ENCODE peak calls at places on chromosomes 4 and X, in nine cellular contexts. F is HEK293T; N is kidney epithelial cell; B is lower leg skin; K is stimulated activated CD4-positive, alpha-beta T cell treated with anti-CD3 and anti-CD28 coated beads, Interleukin-1b, Interleukin-23, amount 100 ng/mL, for 24 hours; Q is GM12891; L is NCI-H1694 treated with DMSO at 0.1 percent for 48 hours; R is HTR-8/SVneo; Z is caudate nucleus. I is an unnamed sample.

GRCh38 chr4:113635739-113636437 is 125.7 kb downstream of the CAMK2D start:
- DNase-seq in F (no peak), N (no peak), B (no peak), K (no peak), Q (no peak), L (no peak), R (peak; percentile 42), Z (no peak), I (peak; percentile 90)

GRCh38 chr4:36235306-36235705 is 9.0 kb downstream of the ARAP2 start:
- DNase-seq in F (no peak), N (no peak), B (no peak), K (no peak), Q (no peak), L (no peak), R (peak; percentile 21), Z (no peak), I (peak; percentile 46)

GRCh38 chr4:162684371-162684700 is 482.4 kb downstream of the NAF1 start:
- DNase-seq in F (no peak), N (no peak), B (no peak), K (no peak), Q (no peak), L (no peak), R (no peak), Z (no peak), I (no peak)

GRCh38 chrX:48761674-48762471 is at the start of gene GLOD5:
- DNase-seq in F (no peak), N (no peak), B (no peak), K (no peak), Q (no peak), L (no peak), R (peak; percentile 15), Z (no peak), I (no peak)

GRCh38 chr4:165294907-165295306 is 32.6 kb upstream of the MSMO1 start:
- DNase-seq in F (no peak), N (no peak), B (no peak), K (no peak), Q (peak; percentile 5), L (no peak), R (no peak), Z (no peak), I (no peak)

GRCh38 chr4:6688879-6689505 is 4.7 kb upstream of the S100P start:
- DNase-seq in F (peak; percentile 59), N (peak; percentile 86), B (peak; percentile 87), K (peak; percentile 69), Q (peak; percentile 59), L (no peak), R (peak; percentile 93), Z (no peak), I (peak; percentile 94)

GRCh38 chr4:17447675-17448298 is 64.1 kb downstream of the QDPR start:
- DNase-seq in F (peak; percentile 63), N (peak; percentile 23), B (no peak), K (peak; percentile 9), Q (peak; percentile 23), L (peak; percentile 13), R (peak; percentile 63), Z (no peak), I (peak; percentile 73)

GRCh38 chr4:159267023-159267939 is 164.4 kb downstream of the RAPGEF2 start:
- DNase-seq in F (no peak), N (no peak), B (no peak), K (no peak), Q (no peak), L (no peak), R (no peak), Z (no peak), I (peak; percentile 35)

I was measured in astrocyte.